ENCODE peak calls at places on chromosome 22, in ten cellular contexts. I, L, K, C, S, B, A, T, Q and O are unnamed samples.

GRCh38 chr22:39290724-39291161 is 28.7 kb downstream of the RPL3 start:
- DNase-seq in C (peak; percentile 30), I (no peak), Q (peak; percentile 78), K (peak; percentile 38), T (peak; percentile 66), L (no peak), B (no peak), A (no peak), S (no peak), O (peak; percentile 75)

GRCh38 chr22:32674925-32675825 is 126.3 kb upstream of the TIMP3 start:
- DNase-seq in I (no peak), L (no peak), Q (no peak), B (no peak), C (no peak), A (no peak), T (no peak), K (no peak), S (no peak), O (peak; percentile 14)

GRCh38 chr22:37048133-37048532 is 3.4 kb upstream of the KCTD17 start:
- DNase-seq in I (no peak), S (peak; percentile 57), L (no peak), Q (no peak), C (no peak), K (no peak), A (no peak), B (no peak), T (no peak), O (no peak)

GRCh38 chr22:29524440-29525191 is 28.9 kb downstream of the THOC5 start:
- DNase-seq in Q (no peak), C (peak; percentile 46), K (peak; percentile 55), S (peak; percentile 58), B (peak; percentile 59), L (peak; percentile 26), I (peak; percentile 5), A (peak; percentile 27), T (no peak), O (no peak)

GRCh38 chr22:33746501-33746928 is 173.8 kb downstream of the LARGE1 start:
- DNase-seq in K (no peak), A (no peak), T (no peak), L (peak; percentile 30), C (no peak), I (no peak), B (no peak), S (no peak), Q (no peak), O (no peak)

GRCh38 chr22:48827904-48828555 is 999.6 kb downstream of the BRD1 start:
- DNase-seq in K (no peak), S (no peak), A (no peak), C (no peak), I (no peak), T (no peak), B (no peak), L (no peak), Q (no peak), O (no peak)

GRCh38 chr22:47129902-47130301 is 367.5 kb downstream of the TBC1D22A start:
- DNase-seq in B (no peak), S (no peak), Q (no peak), C (no peak), L (peak; percentile 87), A (no peak), T (no peak), K (no peak), I (no peak), O (no peak)

GRCh38 chr22:45968003-45968650 is 8.8 kb downstream of the WNT7B start:
- DNase-seq in C (no peak), Q (no peak), T (no peak), A (no peak), L (no peak), B (no peak), S (no peak), I (no peak), K (no peak), O (peak; percentile 78)

GRCh38 chr22:46977656-46978343 is 215.3 kb downstream of the TBC1D22A start:
- DNase-seq in K (no peak), S (no peak), Q (no peak), T (no peak), I (no peak), B (no peak), L (no peak), A (no peak), C (no peak), O (no peak)

GRCh38 chr22:26672060-26672471 is 14.7 kb downstream of the MIAT start:
- DNase-seq in S (no peak), C (peak; percentile 46), K (no peak), A (no peak), L (peak; percentile 21), B (no peak), Q (no peak), I (no peak), T (no peak), O (no peak)

GRCh38 chr22:43852605-43853327 is 9.5 kb downstream of the SULT4A1 start:
- DNase-seq in B (no peak), A (no peak), S (no peak), C (no peak), I (no peak), Q (no peak), K (no peak), T (no peak), L (no peak), O (no peak)

GRCh38 chr22:43854786-43855271 is 7.5 kb downstream of the SULT4A1 start:
- DNase-seq in Q (no peak), I (no peak), B (no peak), K (no peak), T (no peak), C (no peak), S (no peak), A (no peak), L (no peak), O (no peak)

GRCh38 chr22:43854151-43854785 is 8.0 kb downstream of the SULT4A1 start:
- DNase-seq in L (no peak), Q (no peak), C (no peak), T (no peak), A (no peak), B (no peak), S (no peak), I (no peak), K (no peak), O (no peak)

GRCh38 chr22:43851979-43852307 is 10.4 kb downstream of the SULT4A1 start:
- DNase-seq in S (no peak), T (no peak), Q (no peak), K (no peak), C (no peak), L (no peak), B (no peak), I (no peak), A (no peak), O (no peak)

GRCh38 chr22:43853328-43853931 is 8.9 kb downstream of the SULT4A1 start:
- DNase-seq in B (no peak), K (no peak), S (no peak), T (no peak), C (no peak), L (no peak), I (no peak), Q (no peak), A (no peak), O (no peak)
- H3K4me3 ChIP-seq in B (no peak overlapping the region), K (no peak overlapping the region), S (no peak overlapping the region), T (no peak overlapping the region), C (no peak overlapping the region), L (no peak overlapping the region), I (no peak overlapping the region), Q (no peak overlapping the region), A (no peak overlapping the region), O (no peak overlapping the region)

GRCh38 chr22:17368144-17368726 is 1.0 kb upstream of the CECR2 start:
- DNase-seq in A (no peak), S (no peak), B (no peak), L (no peak), K (no peak), C (no peak), Q (no peak), I (no peak), T (no peak), O (no peak)

GRCh38 chr22:17370766-17371181 is 1.5 kb downstream of the CECR2 start:
- DNase-seq in K (no peak), A (no peak), L (no peak), Q (no peak), I (no peak), B (no peak), C (no peak), S (no peak), T (no peak), O (no peak)

GRCh38 chr22:17370036-17370765 is 941 bp downstream of the CECR2 start:
- DNase-seq in A (no peak), T (no peak), C (no peak), B (peak; percentile 76), S (no peak), L (no peak), Q (no peak), I (no peak), K (peak; percentile 58), O (no peak)

GRCh38 chr22:17368727-17369552 is at the start of gene CECR2:
- DNase-seq in A (peak; percentile 49), S (peak; percentile 95), L (peak; percentile 25), B (peak; percentile 95), Q (no peak), C (no peak), K (peak; percentile 88), T (peak; percentile 61), I (no peak), O (peak; percentile 20)

GRCh38 chr22:17369553-17370035 is 334 bp downstream of the CECR2 start:
- DNase-seq in B (peak; percentile 88), A (no peak), C (peak; percentile 24), Q (no peak), L (no peak), I (no peak), S (peak; percentile 77), K (peak; percentile 86), T (no peak), O (no peak)
- H3K4me3 ChIP-seq in B (peak overlapping the region; percentile 100), A (no peak overlapping the region), C (no peak overlapping the region), Q (peak overlapping the region; percentile 24), L (peak overlapping the region; percentile 42), I (no peak overlapping the region), S (peak overlapping the region; percentile 86), K (peak overlapping the region; percentile 74), T (peak overlapping the region; percentile 77), O (no peak overlapping the region)

GRCh38 chr22:27719535-27720227 is 81.9 kb downstream of the MN1 start:
- DNase-seq in S (peak; percentile 78), I (peak; percentile 20), T (peak; percentile 62), Q (no peak), A (no peak), C (peak; percentile 1), B (no peak), L (peak; percentile 29), K (no peak), O (no peak)
- H3K4me3 ChIP-seq in S (no peak overlapping the region), I (no peak overlapping the region), T (no peak overlapping the region), Q (no peak overlapping the region), A (no peak overlapping the region), C (no peak overlapping the region), B (no peak overlapping the region), L (no peak overlapping the region), K (no peak overlapping the region), O (no peak overlapping the region)

DNA sequence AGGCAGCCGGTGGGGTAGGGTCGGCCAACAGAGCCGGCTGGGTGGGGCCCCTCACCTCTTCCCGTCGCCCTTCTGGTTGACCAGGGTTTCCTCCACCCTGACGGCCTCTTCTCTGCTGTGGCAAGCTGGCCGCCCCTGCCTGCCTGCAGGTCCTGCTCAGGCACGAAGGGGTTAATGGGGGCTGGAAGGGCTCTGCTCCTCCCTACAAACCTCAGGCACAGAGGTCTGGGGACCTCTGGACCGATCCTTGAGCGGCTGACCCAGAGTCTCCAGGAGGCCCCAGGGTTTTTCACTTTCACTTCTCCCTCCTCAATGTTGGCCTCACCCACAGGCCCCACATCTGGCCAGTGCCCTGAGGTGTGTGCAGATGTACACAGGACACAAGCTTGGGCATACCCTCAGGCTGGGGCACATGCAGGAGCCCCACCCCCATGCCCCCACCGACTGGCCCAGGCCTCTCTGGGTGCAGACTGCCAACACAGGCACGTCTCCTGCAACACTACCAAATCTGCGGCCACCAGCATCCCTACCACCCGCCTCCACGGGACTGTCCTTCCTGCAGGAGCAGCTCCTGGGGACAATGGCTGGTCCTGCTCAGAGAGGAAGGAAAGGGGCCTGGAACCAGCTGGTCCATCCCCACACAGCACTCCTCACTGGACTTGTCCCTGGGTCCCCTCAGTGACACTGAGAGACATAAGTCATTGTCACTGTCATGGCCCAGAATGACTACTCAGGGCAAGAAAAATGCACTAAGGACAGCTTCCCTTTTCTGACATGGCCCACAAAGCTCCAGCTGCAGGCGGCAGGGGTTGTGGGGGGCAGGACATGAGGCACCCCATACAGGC is 3.2 kb upstream of the TBX1 start:
- DNase-seq in K (no peak), L (no peak), I (no peak), S (no peak), Q (no peak), A (no peak), C (no peak), T (no peak), B (peak; percentile 27), O (no peak)
- H3K4me3 ChIP-seq in K (no peak overlapping the region), L (peak overlapping the region; percentile 8), I (no peak overlapping the region), S (no peak overlapping the region), Q (no peak overlapping the region), A (no peak overlapping the region), C (no peak overlapping the region), T (peak overlapping the region; percentile 32), B (no peak overlapping the region), O (no peak overlapping the region)